ENCODE peak calls at places on chromosomes 6 and 20, in seven cellular contexts. L is CD4-positive, alpha-beta T cell; F is fibroblast of the aortic adventitia; P is fibroblast of pulmonary artery; R is esophagus squamous epithelium; C is activated B cell treated with CpG ODN at 0.5 μM for 24 hours; G is RWPE1. H is an unnamed sample.

GRCh38 chr6:162621246-162621645 is 106.3 kb downstream of the PRKN start:
- DNase-seq in P (peak), F (peak), L (no peak), G (peak), R (no peak), C (no peak), H (peak)

GRCh38 chr6:36118550-36119107 is 11.7 kb upstream of the MAPK13 start:
- DNase-seq in C (no peak), P (no peak), R (no peak), F (no peak), L (peak), G (no peak), H (peak)

GRCh38 chr6:33566182-33567084 is 13.6 kb downstream of the BAK1 start:
- DNase-seq in R (no peak), F (peak), L (no peak), P (no peak), G (peak), C (no peak), H (peak)

GRCh38 chr6:56549014-56549413 is 93.7 kb downstream of the DST start:
- DNase-seq in G (no peak), F (peak), P (peak), C (no peak), L (no peak), R (no peak), H (peak)

GRCh38 chr6:170062209-170062903 is 228.5 kb downstream of the DLL1 start:
- DNase-seq in L (peak), R (no peak), C (no peak), G (no peak), P (no peak), F (no peak), H (no peak)

GRCh38 chr20:59007758-59008511 is 881 bp upstream of the CTSZ start:
- DNase-seq in R (peak), F (no peak), L (no peak), G (no peak), P (no peak), C (peak), H (no peak)

GRCh38 chr6:22367331-22367730 is 70.5 kb upstream of the PRL start:
- DNase-seq in F (peak), P (no peak), R (no peak), G (no peak), L (no peak), C (no peak), H (no peak)

GRCh38 chr6:46381057-46381456 is 110.2 kb downstream of the RCAN2 start:
- DNase-seq in C (no peak), R (no peak), L (no peak), P (no peak), F (no peak), G (no peak), H (no peak)

GRCh38 chr20:58721951-58722371 is 29.4 kb downstream of the NPEPL1 start:
- DNase-seq in P (no peak), F (no peak), R (no peak), L (peak), C (no peak), G (no peak), H (no peak)

GRCh38 chr20:51800132-51800721 is 2.1 kb downstream of the SALL4 start:
- DNase-seq in L (peak), C (peak), R (no peak), P (peak), G (peak), F (peak), H (peak)

GRCh38 chr20:5786930-5787826 is 37.0 kb downstream of the SHLD1 start:
- DNase-seq in R (no peak), L (no peak), F (peak), P (peak), C (no peak), G (no peak), H (peak)
- TF ChIP-seq CTCF in R (no peak), L (no peak), F (no peak), P (peak), C (no peak), G (no peak), H (no peak)

GRCh38 chr6:20060252-20060651 is 152.0 kb downstream of the MBOAT1 start:
- DNase-seq in C (no peak), R (no peak), L (no peak), G (no peak), P (no peak), F (no peak), H (no peak)

GRCh38 chr6:20056350-20056992 is 155.8 kb downstream of the MBOAT1 start:
- DNase-seq in L (no peak), G (peak), F (peak), C (no peak), R (no peak), P (peak), H (peak)

GRCh38 chr6:20061952-20062351 is 150.3 kb downstream of the MBOAT1 start:
- DNase-seq in R (no peak), C (no peak), P (no peak), L (no peak), G (no peak), F (no peak), H (no peak)

GRCh38 chr6:20058912-20059311 is 153.4 kb downstream of the MBOAT1 start:
- DNase-seq in R (no peak), F (no peak), C (no peak), G (no peak), P (no peak), L (no peak), H (no peak)
- TF ChIP-seq CTCF in R (no peak), F (no peak), C (no peak), G (no peak), P (no peak), L (no peak), H (no peak)

GRCh38 chr20:3045816-3046676 is at the start of gene MRPS26:
- DNase-seq in L (peak), G (peak), F (peak), R (peak), C (peak), P (peak), H (peak)
- TF ChIP-seq CTCF in L (no peak), G (no peak), F (no peak), R (no peak), C (no peak), P (no peak), H (no peak)

DNA sequence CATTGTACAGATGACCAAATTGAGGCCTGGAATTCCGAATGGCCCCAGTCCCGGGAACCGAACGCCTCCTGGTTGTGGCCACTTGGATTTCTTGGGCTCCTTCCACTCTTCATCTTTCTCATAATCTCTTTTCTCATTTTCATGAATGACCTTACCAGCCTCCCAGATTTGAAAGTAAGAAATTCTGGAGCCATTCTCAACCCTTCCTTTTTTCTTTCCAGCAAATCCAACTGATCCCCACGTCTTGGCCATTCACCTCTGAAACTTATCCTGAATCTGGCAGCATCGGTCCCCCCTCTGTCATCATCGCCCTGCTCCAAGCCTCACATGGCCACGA is 5.9 kb upstream of the SLC12A5 start:
- DNase-seq in R (no peak), G (no peak), C (no peak), P (no peak), F (no peak), L (no peak), H (no peak)
- TF ChIP-seq CTCF in R (no peak), G (peak), C (no peak), P (no peak), F (no peak), L (no peak), H (no peak)

H was measured in fibroblast of mammary gland.